ENCODE peak calls at places on chromosomes 11 and 22, in seven cellular contexts. S is Daoy, C is MV-4-11, T is head of caudate nucleus, B is cerebellum, F is foreskin keratinocyte, M is GOT3. R is an unnamed sample.

GRCh38 chr11:43988040-43988793 is 45.8 kb downstream of the C11orf96 start:
- DNase-seq in C (no peak), S (peak; percentile 10), F (no peak), T (no peak), M (no peak), B (no peak), R (no peak)

GRCh38 chr11:120817131-120817530 is 206.8 kb upstream of the TBCEL start:
- DNase-seq in S (no peak), B (peak; percentile 20), C (no peak), M (no peak), T (peak; percentile 44), F (no peak), R (no peak)

GRCh38 chr11:74090701-74091100 is 80.1 kb downstream of the C2CD3 start:
- DNase-seq in T (no peak), B (no peak), S (no peak), M (no peak), C (no peak), F (no peak), R (no peak)

GRCh38 chr11:26493616-26494015 is 78.4 kb downstream of the MUC15 start:
- DNase-seq in T (no peak), M (no peak), F (no peak), S (no peak), B (no peak), C (no peak), R (no peak)

GRCh38 chr22:37731804-37732471 is 35.1 kb downstream of the TRIOBP start:
- DNase-seq in S (no peak), M (no peak), T (no peak), B (no peak), C (peak; percentile 82), F (no peak), R (no peak)

GRCh38 chr22:36334838-36335603 is 52.7 kb downstream of the MYH9 start:
- DNase-seq in M (no peak), T (peak; percentile 89), S (peak; percentile 86), F (no peak), B (peak; percentile 57), C (peak; percentile 76), R (no peak)

GRCh38 chr22:20221421-20222340 is 46.4 kb downstream of the RTN4R start:
- DNase-seq in B (no peak), T (no peak), M (no peak), F (no peak), S (no peak), C (no peak), R (no peak)

GRCh38 chr11:34344410-34345011 is 13.3 kb downstream of the ABTB2 start:
- DNase-seq in F (peak; percentile 21), M (no peak), B (no peak), C (no peak), S (peak; percentile 18), T (no peak), R (peak; percentile 67)

GRCh38 chr11:65658174-65659021 is 4.3 kb downstream of the RELA start:
- DNase-seq in B (no peak), M (no peak), S (no peak), C (no peak), F (no peak), T (no peak), R (no peak)

GRCh38 chr11:30596832-30597231 is 10.7 kb upstream of the MPPED2 start:
- DNase-seq in F (no peak), S (no peak), B (no peak), M (no peak), T (no peak), C (no peak), R (no peak)

GRCh38 chr11:67280791-67281551 is 8.1 kb upstream of the ANKRD13D start:
- DNase-seq in F (no peak), C (no peak), T (no peak), S (no peak), M (no peak), B (no peak), R (no peak)